ENCODE peak calls at places on chromosomes 4 and X, in eight cellular contexts. Z is tibial artery, C is cardiac muscle cell, I is transverse colon, T is dorsolateral prefrontal cortex, K is neural progenitor cell, R is K562, J is adrenal gland. N is an unnamed sample.

GRCh38 chr4:73916172-73916925 is 47.2 kb downstream of the CXCL1 start:
- DNase-seq in Z (no peak), C (no peak), I (no peak), T (no peak), K (no peak), R (no peak), J (no peak), N (no peak)

GRCh38 chrX:47234583-47234982 is 1.8 kb downstream of the USP11 start:
- DNase-seq in Z (no peak), C (peak), I (no peak), T (no peak), K (no peak), R (no peak), J (no peak), N (no peak)

GRCh38 chrX:69618803-69619202 is 2.9 kb downstream of the EDA start:
- DNase-seq in Z (peak), C (peak), I (peak), T (no peak), K (peak), R (no peak), J (peak), N (no peak)

GRCh38 chr4:187606581-187606980 is 389.0 kb upstream of the ZFP42 start:
- DNase-seq in Z (peak), C (peak), I (peak), T (no peak), K (peak), R (peak), J (no peak), N (no peak)

GRCh38 chrX:40278340-40279090 is 180.8 kb upstream of the BCOR start:
- DNase-seq in Z (no peak), C (no peak), I (no peak), T (no peak), K (no peak), R (no peak), J (no peak), N (no peak)

GRCh38 chrX:5278908-5279307 is 949.8 kb downstream of the NLGN4X start:
- DNase-seq in Z (no peak), C (no peak), I (no peak), T (no peak), K (no peak), R (no peak), J (no peak), N (no peak)

GRCh38 chr4:135243960-135244561 is 1042.5 kb upstream of the PABPC4L start:
- DNase-seq in Z (no peak), C (no peak), I (no peak), T (no peak), K (no peak), R (no peak), J (no peak), N (no peak)

GRCh38 chrX:87517571-87518141 is at the start of gene KLHL4:
- DNase-seq in Z (no peak), C (peak), I (no peak), T (no peak), K (peak), R (no peak), J (peak), N (no peak)

GRCh38 chr4:166902941-166903340 is 331.4 kb downstream of the SPOCK3 start:
- DNase-seq in Z (no peak), C (no peak), I (no peak), T (no peak), K (no peak), R (no peak), J (no peak), N (no peak)

GRCh38 chrX:39850630-39851152 is 247.1 kb downstream of the BCOR start:
- DNase-seq in Z (no peak), C (peak), I (no peak), T (no peak), K (no peak), R (peak), J (no peak), N (no peak)

GRCh38 chr4:25178838-25179261 is 18.6 kb upstream of the SEPSECS start:
- DNase-seq in Z (no peak), C (no peak), I (no peak), T (no peak), K (no peak), R (no peak), J (no peak), N (no peak)

GRCh38 chrX:149962859-149963757 is 24.8 kb upstream of the EOLA2 start:
- DNase-seq in Z (peak), C (peak), I (peak), T (peak), K (peak), R (no peak), J (peak), N (no peak)

GRCh38 chr4:6773106-6773505 is 9.4 kb upstream of the KIAA0232 start:
- DNase-seq in Z (no peak), C (no peak), I (no peak), T (no peak), K (no peak), R (no peak), J (no peak), N (no peak)

GRCh38 chrX:13899607-13900006 is 82.7 kb upstream of the GPM6B start:
- DNase-seq in Z (peak), C (peak), I (no peak), T (no peak), K (no peak), R (no peak), J (peak), N (no peak)

GRCh38 chrX:93875621-93876282 is 201.7 kb downstream of the FAM133A start:
- DNase-seq in Z (no peak), C (no peak), I (no peak), T (no peak), K (no peak), R (no peak), J (no peak), N (no peak)

GRCh38 chr4:151035321-151035720 is 20.2 kb upstream of the LRBA start:
- DNase-seq in Z (no peak), C (no peak), I (peak), T (no peak), K (no peak), R (no peak), J (no peak), N (no peak)

GRCh38 chrX:7972586-7972985 is 45.4 kb upstream of the PNPLA4 start:
- DNase-seq in Z (no peak), C (no peak), I (no peak), T (no peak), K (no peak), R (no peak), J (peak), N (no peak)

GRCh38 chrX:130575831-130576404 is 174.1 kb downstream of the RBMX2 start:
- DNase-seq in Z (peak), C (peak), I (peak), T (peak), K (peak), R (peak), J (peak), N (no peak)

GRCh38 chr4:157509286-157509685 is 288.8 kb downstream of the GRIA2 start:
- DNase-seq in Z (no peak), C (no peak), I (no peak), T (no peak), K (no peak), R (no peak), J (no peak), N (no peak)

GRCh38 chr4:126973201-126973600 is 659.6 kb upstream of the INTU start:
- DNase-seq in Z (no peak), C (peak), I (no peak), T (no peak), K (no peak), R (no peak), J (no peak), N (no peak)

GRCh38 chrX:136148391-136148790 is 1.1 kb downstream of the FHL1 start:
- DNase-seq in Z (no peak), C (no peak), I (no peak), T (no peak), K (no peak), R (no peak), J (no peak), N (no peak)

GRCh38 chrX:110853610-110854009 is 58.0 kb upstream of the CHRDL1 start:
- DNase-seq in Z (no peak), C (peak), I (no peak), T (no peak), K (peak), R (no peak), J (peak), N (no peak)

GRCh38 chr4:68575081-68575480 is 1.0 kb downstream of the UGT2B17 start:
- DNase-seq in Z (no peak), C (no peak), I (no peak), T (no peak), K (no peak), R (no peak), J (no peak), N (no peak)

GRCh38 chr4:155514628-155515027 is 137.9 kb upstream of the MAP9 start:
- DNase-seq in Z (no peak), C (no peak), I (no peak), T (no peak), K (no peak), R (no peak), J (no peak), N (no peak)

GRCh38 chr4:40940317-40940720 is 190.6 kb downstream of the NSUN7 start:
- DNase-seq in Z (peak), C (peak), I (peak), T (no peak), K (no peak), R (no peak), J (no peak), N (peak)

GRCh38 chr4:137981277-137981676 is 260.9 kb downstream of the SLC7A11 start:
- DNase-seq in Z (no peak), C (peak), I (no peak), T (no peak), K (no peak), R (no peak), J (no peak), N (no peak)

GRCh38 chrX:119757979-119758681 is at the start of gene SOWAHD:
- DNase-seq in Z (peak), C (no peak), I (peak), T (no peak), K (peak), R (peak), J (no peak), N (no peak)

GRCh38 chr4:168531305-168531704 is 34.5 kb downstream of the PALLD start:
- DNase-seq in Z (no peak), C (no peak), I (no peak), T (no peak), K (no peak), R (no peak), J (no peak), N (no peak)

GRCh38 chrX:44507292-44507691 is 35.4 kb downstream of the FUNDC1 start:
- DNase-seq in Z (no peak), C (no peak), I (no peak), T (no peak), K (no peak), R (no peak), J (no peak), N (no peak)

GRCh38 chr4:36173923-36174322 is 70.4 kb downstream of the ARAP2 start:
- DNase-seq in Z (no peak), C (no peak), I (no peak), T (no peak), K (no peak), R (no peak), J (no peak), N (no peak)

GRCh38 chrX:997631-998137 is 214.8 kb downstream of the CRLF2 start:
- DNase-seq in Z (no peak), C (no peak), I (no peak), T (no peak), K (peak), R (no peak), J (no peak), N (no peak)

GRCh38 chr4:38948551-38948950 is 80.9 kb downstream of the FAM114A1 start:
- DNase-seq in Z (peak), C (peak), I (peak), T (no peak), K (no peak), R (no peak), J (peak), N (no peak)

GRCh38 chr4:84792366-84793301 is 173.9 kb downstream of the WDFY3 start:
- DNase-seq in Z (no peak), C (peak), I (no peak), T (no peak), K (no peak), R (no peak), J (no peak), N (no peak)

GRCh38 chrX:17617794-17618193 is 119.5 kb upstream of the SCML1 start:
- DNase-seq in Z (no peak), C (no peak), I (no peak), T (no peak), K (no peak), R (no peak), J (no peak), N (no peak)

GRCh38 chrX:18899796-18900380 is 84.0 kb downstream of the PHKA2 start:
- DNase-seq in Z (no peak), C (peak), I (no peak), T (no peak), K (peak), R (no peak), J (peak), N (no peak)

GRCh38 chr4:113209652-113210320 is 160.3 kb downstream of the ANK2 start:
- DNase-seq in Z (no peak), C (no peak), I (no peak), T (no peak), K (no peak), R (no peak), J (no peak), N (no peak)

GRCh38 chr4:114378306-114378903 is 220.2 kb upstream of the UGT8 start:
- DNase-seq in Z (no peak), C (peak), I (no peak), T (no peak), K (no peak), R (no peak), J (no peak), N (no peak)
- TF ChIP-seq CTCF in Z (peak), C (peak), I (no peak), T (peak), K (peak), R (no peak), J (no peak), N (peak)

DNA sequence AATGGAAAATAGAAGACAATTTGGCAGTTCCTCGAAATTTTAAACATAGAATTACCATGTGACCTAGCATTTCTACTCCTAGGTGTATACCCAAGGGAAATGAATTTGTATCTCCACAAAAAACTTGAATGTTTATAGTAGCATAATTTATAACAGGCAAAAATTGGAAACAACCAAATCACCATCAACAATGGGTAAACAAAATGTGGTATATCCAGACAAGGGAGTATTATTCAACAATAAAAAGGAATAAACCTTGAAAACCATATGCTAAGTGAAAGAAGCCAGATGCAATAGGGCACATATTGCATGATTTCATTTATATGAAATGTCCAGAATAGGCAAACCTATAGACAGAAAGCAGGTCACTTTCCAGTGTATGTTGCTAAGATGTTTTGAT is 83.8 kb downstream of the SNX25 start:
- DNase-seq in Z (no peak), C (no peak), I (no peak), T (no peak), K (no peak), R (no peak), J (no peak), N (no peak)
- H3K27ac ChIP-seq in Z (no peak), C (no peak), I (no peak), T (no peak), K (no peak), R (no peak), J (no peak), N (no peak)

DNA sequence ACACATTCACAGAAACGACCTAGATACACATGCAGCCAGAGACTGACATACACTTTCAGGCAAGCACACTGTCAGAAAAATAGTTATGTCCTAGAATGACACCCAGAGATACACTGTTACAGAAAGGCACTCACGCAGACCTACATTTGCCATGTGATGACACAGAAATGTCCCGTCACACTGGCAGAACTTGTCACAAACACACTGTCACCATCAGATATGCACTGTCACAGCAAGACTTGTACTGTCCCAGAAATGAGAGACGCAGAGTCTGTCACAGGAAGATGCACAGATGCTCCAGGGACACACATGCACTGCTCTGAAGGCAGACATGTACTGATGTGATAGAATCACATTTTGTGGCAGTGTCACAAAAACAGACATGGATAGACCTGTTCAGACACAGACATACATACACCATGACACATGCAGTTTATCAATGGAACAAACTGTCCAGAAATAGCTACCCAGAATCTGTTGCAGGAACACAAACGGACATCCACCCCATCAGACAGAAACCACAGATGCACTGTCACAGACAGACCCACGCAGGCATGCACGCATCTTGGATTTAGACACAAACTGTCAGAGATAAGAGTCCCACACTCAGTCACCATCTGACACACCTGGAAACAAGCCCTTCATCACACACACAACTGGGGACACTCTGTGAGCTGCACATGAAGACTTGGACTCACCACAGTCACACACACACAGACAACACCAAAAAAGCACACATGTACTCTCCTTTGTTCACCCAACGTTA is 1.3 kb upstream of the PIM2 start:
- DNase-seq in Z (no peak), C (no peak), I (no peak), T (no peak), K (no peak), R (no peak), J (peak), N (no peak)
- H3K4me3 ChIP-seq in Z (no peak), C (peak), I (no peak), T (peak), K (no peak), R (peak), J (no peak), N (no peak)

GRCh38 chr4:77605210-77605902 is at the start of gene CXCL13:
- DNase-seq in Z (no peak), C (no peak), I (no peak), T (no peak), K (no peak), R (no peak), J (no peak), N (no peak)

GRCh38 chr4:77595361-77595973 is 10.2 kb upstream of the CXCL13 start:
- DNase-seq in Z (no peak), C (no peak), I (no peak), T (no peak), K (no peak), R (no peak), J (no peak), N (no peak)

GRCh38 chr4:77601614-77602187 is 3.9 kb upstream of the CXCL13 start:
- DNase-seq in Z (no peak), C (no peak), I (no peak), T (no peak), K (no peak), R (no peak), J (no peak), N (no peak)

GRCh38 chr4:77599378-77599777 is 6.2 kb upstream of the CXCL13 start:
- DNase-seq in Z (no peak), C (peak), I (no peak), T (no peak), K (peak), R (peak), J (no peak), N (no peak)

DNA sequence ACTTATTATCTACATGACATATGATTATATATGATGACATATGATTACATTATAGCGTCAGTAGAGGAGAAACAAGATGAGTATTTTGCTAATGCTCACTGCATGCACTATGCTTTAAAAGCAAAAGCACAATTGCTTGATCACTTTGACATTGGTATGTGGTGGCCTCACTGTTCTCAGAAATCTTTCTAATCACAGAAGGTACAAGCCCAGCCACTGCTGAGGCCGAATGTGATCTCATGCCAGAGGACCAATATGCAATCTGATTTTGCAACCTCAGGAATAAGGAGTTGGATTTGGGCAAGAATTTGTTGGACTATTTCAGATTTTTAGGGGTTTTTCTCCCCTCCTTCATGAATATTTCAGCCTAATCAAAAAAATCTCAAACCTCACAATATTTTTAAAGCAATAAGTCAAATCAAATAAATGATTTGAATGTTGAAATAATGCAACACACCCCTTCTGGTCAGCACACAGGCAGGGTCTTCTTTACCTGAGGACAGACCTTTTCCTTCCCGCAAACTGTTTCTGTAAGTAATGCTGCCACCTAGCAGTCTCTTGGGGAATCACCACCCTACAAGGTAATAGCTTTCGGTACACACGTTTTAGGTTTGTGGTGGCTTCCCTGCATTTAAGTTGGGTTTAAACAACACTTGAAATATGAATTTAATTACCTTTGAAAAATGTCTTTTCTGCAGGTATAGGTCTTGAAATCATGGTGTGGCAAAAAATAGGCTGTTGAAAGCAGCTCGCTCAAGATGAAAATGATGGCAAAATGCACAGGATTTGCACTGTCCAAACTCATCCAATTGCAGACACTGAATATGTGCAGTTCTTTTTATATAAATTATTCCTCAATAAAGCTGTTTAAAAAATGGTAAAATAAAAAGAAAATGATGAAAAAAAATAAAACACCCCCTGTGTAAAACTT is 4.8 kb upstream of the CXCL13 start:
- DNase-seq in Z (no peak), C (peak), I (peak), T (no peak), K (peak), R (peak), J (peak), N (no peak)
- TF ChIP-seq CTCF in Z (peak), C (peak), I (peak), T (peak), K (peak), R (peak), J (peak), N (peak)

N was measured in coronary artery.